ENCODE peak calls at places on chromosomes 12 and 14, in four cellular contexts. One of them, this sample, is unnamed. For H3K4me1, the result is how much of the 10 kb centered on the place peaks cover.

GRCh38 chr12:11970155-11970520 is 100.6 kb upstream of the BCL2L14 start:
- DNase-seq in H1: no peak
- DNase-seq in HepG2: no peak
- DNase-seq in NT2/D1: peak
- DNase-seq in this sample: no peak

GRCh38 chr14:59850458-59850857 is 20.1 kb downstream of the RTN1 start:
- DNase-seq in H1: no peak
- DNase-seq in HepG2: no peak
- DNase-seq in NT2/D1: no peak
- DNase-seq in this sample: no peak

GRCh38 chr14:57729208-57730187 is 136.4 kb downstream of the SLC35F4 start:
- DNase-seq in H1: no peak
- DNase-seq in HepG2: no peak
- DNase-seq in NT2/D1: no peak
- DNase-seq in this sample: no peak

GRCh38 chr14:23306412-23307145 is at the start of gene BCL2L2:
- DNase-seq in H1: peak
- DNase-seq in HepG2: peak
- DNase-seq in NT2/D1: peak
- DNase-seq in this sample: no peak

GRCh38 chr14:89903340-89903965 is 51.1 kb downstream of the EFCAB11 start:
- DNase-seq in H1: no peak
- DNase-seq in HepG2: no peak
- DNase-seq in NT2/D1: no peak
- DNase-seq in this sample: no peak

GRCh38 chr12:4814485-4814884 is 94.3 kb downstream of the GALNT8 start:
- DNase-seq in H1: no peak
- DNase-seq in HepG2: no peak
- DNase-seq in NT2/D1: no peak
- DNase-seq in this sample: no peak

GRCh38 chr12:111182391-111182790 is 186.5 kb downstream of the PHETA1 start:
- DNase-seq in H1: no peak
- DNase-seq in HepG2: no peak
- DNase-seq in NT2/D1: no peak
- DNase-seq in this sample: no peak

GRCh38 chr12:112308184-112308583 is 74.0 kb downstream of the HECTD4 start:
- DNase-seq in H1: no peak
- DNase-seq in HepG2: no peak
- DNase-seq in NT2/D1: no peak
- DNase-seq in this sample: no peak

GRCh38 chr14:28759658-28760313 is 6.8 kb upstream of the FOXG1 start:
- DNase-seq in H1: peak
- DNase-seq in HepG2: no peak
- DNase-seq in NT2/D1: no peak
- DNase-seq in this sample: no peak

GRCh38 chr14:69693823-69694729 is 72.9 kb upstream of the SRSF5 start:
- DNase-seq in H1: no peak
- DNase-seq in HepG2: peak
- DNase-seq in NT2/D1: no peak
- DNase-seq in this sample: no peak

GRCh38 chr12:80941916-80942315 is 4.2 kb upstream of the LIN7A start:
- DNase-seq in H1: no peak
- DNase-seq in HepG2: no peak
- DNase-seq in NT2/D1: no peak
- DNase-seq in this sample: no peak

GRCh38 chr14:102949062-102949800 is 26.8 kb downstream of the AMN start:
- DNase-seq in H1: no peak
- DNase-seq in HepG2: no peak
- DNase-seq in NT2/D1: no peak
- DNase-seq in this sample: no peak
- TF ChIP-seq SUZ12 in H1: no peak
- TF ChIP-seq SUZ12 in HepG2: no peak
- TF ChIP-seq SUZ12 in NT2/D1: no peak
- TF ChIP-seq SUZ12 in this sample: no peak

GRCh38 chr12:53414756-53415417 is 8.8 kb upstream of the AMHR2 start:
- DNase-seq in H1: no peak
- DNase-seq in HepG2: no peak
- DNase-seq in NT2/D1: no peak
- DNase-seq in this sample: no peak

GRCh38 chr12:53423597-53423996 is at the start of gene AMHR2:
- DNase-seq in H1: no peak
- DNase-seq in HepG2: no peak
- DNase-seq in NT2/D1: no peak
- DNase-seq in this sample: no peak

GRCh38 chr12:53413485-53414215 is 10.0 kb upstream of the AMHR2 start:
- DNase-seq in H1: no peak
- DNase-seq in HepG2: no peak
- DNase-seq in NT2/D1: no peak
- DNase-seq in this sample: no peak

GRCh38 chr12:53418221-53418620 is 5.4 kb upstream of the AMHR2 start:
- DNase-seq in H1: no peak
- DNase-seq in HepG2: no peak
- DNase-seq in NT2/D1: no peak
- DNase-seq in this sample: no peak
- H3K4me1 ChIP-seq in H1: under half
- H3K4me1 ChIP-seq in HepG2: under half
- H3K4me1 ChIP-seq in NT2/D1: under half
- H3K4me1 ChIP-seq in this sample: under half

GRCh38 chr14:65472189-65472588 is 59.7 kb downstream of the FUT8 start:
- DNase-seq in H1: no peak
- DNase-seq in HepG2: no peak
- DNase-seq in NT2/D1: no peak
- DNase-seq in this sample: no peak
- TF ChIP-seq SUZ12 in H1: no peak
- TF ChIP-seq SUZ12 in HepG2: no peak
- TF ChIP-seq SUZ12 in NT2/D1: no peak
- TF ChIP-seq SUZ12 in this sample: no peak

GRCh38 chr12:6202846-6203245 is 2.6 kb downstream of the CD9 start:
- DNase-seq in H1: no peak
- DNase-seq in HepG2: no peak
- DNase-seq in NT2/D1: no peak
- DNase-seq in this sample: no peak
- H3K4me1 ChIP-seq in H1: under half
- H3K4me1 ChIP-seq in HepG2: under half
- H3K4me1 ChIP-seq in NT2/D1: half or more
- H3K4me1 ChIP-seq in this sample: under half

GRCh38 chr12:94768398-94769039 is 118.2 kb upstream of the TMCC3 start:
- DNase-seq in H1: no peak
- DNase-seq in HepG2: no peak
- DNase-seq in NT2/D1: no peak
- DNase-seq in this sample: peak

GRCh38 chr12:94767971-94768370 is 117.6 kb upstream of the TMCC3 start:
- DNase-seq in H1: no peak
- DNase-seq in HepG2: no peak
- DNase-seq in NT2/D1: no peak
- DNase-seq in this sample: no peak

GRCh38 chr12:94770397-94770759 is 120.0 kb upstream of the TMCC3 start:
- DNase-seq in H1: no peak
- DNase-seq in HepG2: no peak
- DNase-seq in NT2/D1: no peak
- DNase-seq in this sample: no peak

GRCh38 chr12:94769746-94770396 is 119.5 kb upstream of the TMCC3 start:
- DNase-seq in H1: no peak
- DNase-seq in HepG2: no peak
- DNase-seq in NT2/D1: no peak
- DNase-seq in this sample: peak

DNA sequence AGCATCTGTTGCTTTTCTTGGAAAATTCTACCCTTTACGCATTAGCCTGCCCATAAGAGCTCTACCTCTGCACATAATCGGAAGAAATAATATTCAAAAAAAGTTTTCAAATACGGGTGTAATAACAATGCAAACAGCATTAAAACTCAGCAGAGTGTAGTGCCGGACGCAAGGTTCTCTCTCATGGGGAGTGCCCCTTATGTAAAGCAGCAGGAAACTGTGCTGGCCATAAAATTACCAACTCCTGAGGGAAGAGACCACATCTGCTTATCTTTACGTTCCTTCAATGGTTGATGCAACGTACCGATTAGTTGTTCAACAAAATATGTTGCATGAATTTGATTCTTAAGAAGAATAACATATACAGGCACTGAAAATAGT is 118.7 kb upstream of the TMCC3 start:
- DNase-seq in H1: no peak
- DNase-seq in HepG2: no peak
- DNase-seq in NT2/D1: no peak
- DNase-seq in this sample: peak
- TF ChIP-seq SUZ12 in H1: no peak
- TF ChIP-seq SUZ12 in HepG2: no peak
- TF ChIP-seq SUZ12 in NT2/D1: no peak
- TF ChIP-seq SUZ12 in this sample: no peak

GRCh38 chr12:96354844-96355534 is 45.2 kb downstream of the CDK17 start:
- DNase-seq in H1: no peak
- DNase-seq in HepG2: no peak
- DNase-seq in NT2/D1: no peak
- DNase-seq in this sample: no peak
- H3K4me1 ChIP-seq in H1: under half
- H3K4me1 ChIP-seq in HepG2: under half
- H3K4me1 ChIP-seq in NT2/D1: under half
- H3K4me1 ChIP-seq in this sample: under half

This sample was measured in GM12878.